ENCODE peak calls at places on chromosome 13, in five cellular contexts. R is foreskin fibroblast, K is hypothalamus, Z is fibroblast of mammary gland, L is H54. P is an unnamed sample.

GRCh38 chr13:51838235-51838846 is 6.6 kb downstream of the TMEM272 start:
- DNase-seq in R (peak), K (no peak), Z (peak), L (no peak), P (peak)

GRCh38 chr13:98771838-98772611 is 19.6 kb upstream of the SLC15A1 start:
- DNase-seq in R (no peak), K (no peak), Z (no peak), L (no peak), P (no peak)

GRCh38 chr13:51688937-51689336 is 104.7 kb downstream of the WDFY2 start:
- DNase-seq in R (no peak), K (no peak), Z (no peak), L (no peak), P (no peak)

GRCh38 chr13:33917135-33917534 is 99.2 kb downstream of the RFC3 start:
- DNase-seq in R (no peak), K (no peak), Z (no peak), L (no peak), P (no peak)

GRCh38 chr13:29771247-29771646 is 79.2 kb downstream of the UBL3 start:
- DNase-seq in R (peak), K (no peak), Z (peak), L (no peak), P (peak)

GRCh38 chr13:23722726-23723453 is 152.7 kb downstream of the TNFRSF19 start:
- DNase-seq in R (no peak), K (no peak), Z (no peak), L (no peak), P (no peak)

GRCh38 chr13:44117351-44117750 is 237.6 kb downstream of the LACC1 start:
- DNase-seq in R (peak), K (no peak), Z (no peak), L (no peak), P (peak)

GRCh38 chr13:75749407-75749806 is 113.3 kb downstream of the LMO7 start:
- DNase-seq in R (peak), K (no peak), Z (peak), L (peak), P (peak)

GRCh38 chr13:30880756-30881155 is 25.3 kb upstream of the MEDAG start:
- DNase-seq in R (peak), K (no peak), Z (peak), L (no peak), P (peak)

GRCh38 chr13:85508683-85509329 is 290.4 kb downstream of the SLITRK6 start:
- DNase-seq in R (peak), K (no peak), Z (peak), L (no peak), P (no peak)

GRCh38 chr13:73056054-73056962 is 2.5 kb upstream of the KLF5 start:
- DNase-seq in R (peak), K (no peak), Z (peak), L (peak), P (peak)

GRCh38 chr13:40252241-40252640 is 414.2 kb downstream of the FOXO1 start:
- DNase-seq in R (no peak), K (no peak), Z (no peak), L (no peak), P (no peak)

GRCh38 chr13:24863748-24864540 is 100.0 kb downstream of the RNF17 start:
- DNase-seq in R (no peak), K (no peak), Z (no peak), L (no peak), P (no peak)

GRCh38 chr13:33945477-33945876 is 127.5 kb downstream of the RFC3 start:
- DNase-seq in R (no peak), K (no peak), Z (no peak), L (no peak), P (no peak)

GRCh38 chr13:110636701-110637201 is 21.4 kb downstream of the NAXD start:
- DNase-seq in R (no peak), K (no peak), Z (no peak), L (no peak), P (no peak)

GRCh38 chr13:23570099-23570926 is at the start of gene TNFRSF19:
- DNase-seq in R (peak), K (no peak), Z (peak), L (no peak), P (peak)

GRCh38 chr13:36847541-36848045 is 28.6 kb downstream of the RFXAP start:
- DNase-seq in R (no peak), K (no peak), Z (no peak), L (no peak), P (no peak)

GRCh38 chr13:100269837-100270236 is 180.9 kb downstream of the PCCA start:
- DNase-seq in R (peak), K (peak), Z (peak), L (peak), P (peak)

GRCh38 chr13:32068255-32068654 is 36.7 kb downstream of the FRY start:
- DNase-seq in R (no peak), K (no peak), Z (no peak), L (no peak), P (no peak)